ENCODE peak calls at places on chromosomes 12 and 14, in nine cellular contexts. W, C, L, X, I, K, B, N and U are unnamed samples.

GRCh38 chr14:62015248-62015647 is 253.0 kb downstream of the SNAPC1 start:
- DNase-seq in K (no peak), N (no peak), I (no peak), C (no peak), L (no peak), B (no peak), X (no peak), W (no peak), U (no peak)

GRCh38 chr14:29262979-29263378 is 496.4 kb downstream of the FOXG1 start:
- DNase-seq in L (no peak), C (no peak), N (no peak), W (no peak), K (no peak), I (no peak), X (no peak), B (no peak), U (no peak)

GRCh38 chr14:81618695-81619094 is 85.0 kb upstream of the SEL1L start:
- DNase-seq in L (no peak), B (no peak), N (no peak), I (no peak), X (no peak), W (no peak), C (no peak), K (no peak), U (no peak)

GRCh38 chr14:101254805-101255764 is 306.2 kb upstream of the DIO3 start:
- DNase-seq in N (no peak), X (no peak), W (no peak), B (no peak), I (no peak), K (no peak), L (no peak), C (no peak), U (no peak)

GRCh38 chr14:32087173-32087861 is 10.2 kb downstream of the ARHGAP5 start:
- DNase-seq in W (peak; percentile 89), K (no peak), N (no peak), C (peak; percentile 18), I (no peak), L (no peak), X (peak; percentile 45), B (no peak), U (no peak)

GRCh38 chr12:131832393-131833231 is 4.4 kb downstream of the MMP17 start:
- DNase-seq in C (peak; percentile 18), N (no peak), B (no peak), K (no peak), I (no peak), L (no peak), X (peak; percentile 48), W (no peak), U (peak; percentile 46)

GRCh38 chr12:6944381-6945186 is 762 bp downstream of the C12orf57 start:
- DNase-seq in I (peak; percentile 79), N (peak; percentile 90), W (peak; percentile 98), K (peak; percentile 78), B (peak; percentile 72), X (peak; percentile 94), C (peak; percentile 96), L (peak; percentile 85), U (peak; percentile 87)

GRCh38 chr12:112153181-112153899 is 28.0 kb downstream of the TRAFD1 start:
- DNase-seq in N (no peak), B (no peak), I (no peak), K (no peak), W (no peak), L (no peak), X (no peak), C (no peak), U (no peak)

GRCh38 chr12:44960856-44961255 is 84.7 kb upstream of the NELL2 start:
- DNase-seq in N (no peak), B (no peak), L (no peak), W (no peak), K (no peak), I (no peak), C (no peak), X (no peak), U (no peak)

GRCh38 chr12:51777973-51778372 is 70.5 kb downstream of the FIGNL2 start:
- DNase-seq in W (no peak), C (no peak), I (no peak), X (no peak), N (no peak), B (no peak), K (no peak), L (no peak), U (no peak)

GRCh38 chr12:58458093-58458492 is 462.2 kb downstream of the LRIG3 start:
- DNase-seq in L (no peak), W (no peak), X (no peak), I (no peak), K (no peak), B (no peak), C (no peak), N (no peak), U (no peak)

GRCh38 chr14:104237651-104238423 is 99.5 kb downstream of the KIF26A start:
- DNase-seq in K (no peak), B (no peak), X (no peak), C (no peak), W (no peak), L (no peak), N (no peak), I (no peak), U (no peak)

GRCh38 chr12:132477703-132478432 is 12.1 kb upstream of the FBRSL1 start:
- DNase-seq in C (no peak), B (no peak), N (no peak), L (no peak), W (no peak), X (no peak), K (no peak), I (no peak), U (no peak)

GRCh38 chr14:68395585-68395984 is 397.3 kb downstream of the ZFP36L1 start:
- DNase-seq in K (no peak), C (no peak), N (no peak), X (no peak), W (no peak), L (no peak), I (no peak), B (no peak), U (no peak)

GRCh38 chr14:105019861-105020814 is 745 bp downstream of the CDCA4 start:
- DNase-seq in I (peak; percentile 57), W (no peak), B (peak; percentile 41), L (no peak), N (peak; percentile 79), X (no peak), C (no peak), K (peak; percentile 45), U (no peak)

GRCh38 chr14:54777395-54777794 is 125.2 kb downstream of the GCH1 start:
- DNase-seq in I (no peak), W (no peak), B (no peak), L (no peak), N (no peak), C (no peak), K (no peak), X (no peak), U (no peak)

GRCh38 chr12:56385873-56386272 is 23.2 kb upstream of the APOF start:
- DNase-seq in B (no peak), C (no peak), I (no peak), N (no peak), W (peak; percentile 32), L (no peak), K (no peak), X (no peak), U (no peak)

GRCh38 chr12:109777544-109777943 is 55.7 kb downstream of the TRPV4 start:
- DNase-seq in W (peak; percentile 57), L (no peak), I (peak; percentile 56), X (peak; percentile 34), N (no peak), B (peak; percentile 47), C (no peak), K (peak; percentile 10), U (no peak)

GRCh38 chr14:41362134-41362533 is 244.5 kb upstream of the LRFN5 start:
- DNase-seq in X (no peak), N (no peak), C (no peak), I (no peak), B (no peak), L (no peak), K (no peak), W (no peak), U (no peak)

GRCh38 chr14:91246051-91246852 is 1.7 kb upstream of the GPR68 start:
- DNase-seq in I (no peak), L (no peak), K (no peak), C (no peak), W (no peak), N (peak; percentile 75), X (no peak), B (no peak), U (no peak)